ENCODE peak calls at places on chromosomes 1 and 21, in four cellular contexts. S is keratinocyte, O is heart right ventricle, C is brain microvascular endothelial cell. B is an unnamed sample.
A peak's percentile ranks its signal among the peaks of the same experiment; 100 is the strongest.

GRCh38 chr1:179707406-179707805 is 35.7 kb upstream of the FAM163A start:
- DNase-seq in C (no peak), S (no peak), O (no peak), B (no peak)

GRCh38 chr1:89608627-89609338 is 24.1 kb upstream of the LRRC8C start:
- DNase-seq in O (no peak), C (no peak), S (no peak), B (no peak)

GRCh38 chr1:9588551-9589143 is at the start of gene TMEM201:
- DNase-seq in S (no peak), O (peak; percentile 96), C (peak; percentile 85), B (peak; percentile 22)

GRCh38 chr1:161223805-161224694 is 622 bp upstream of the APOA2 start:
- DNase-seq in S (no peak), O (no peak), C (no peak), B (no peak)

GRCh38 chr1:61921435-61921834 is 179.2 kb downstream of the PATJ start:
- DNase-seq in S (no peak), O (no peak), C (peak; percentile 11), B (no peak)

GRCh38 chr1:151680812-151681211 is 35.8 kb downstream of the CELF3 start:
- DNase-seq in O (no peak), S (peak; percentile 15), C (peak; percentile 78), B (peak; percentile 45)

GRCh38 chr1:170537798-170538503 is 6.0 kb downstream of the GORAB start:
- DNase-seq in S (no peak), C (peak; percentile 6), O (no peak), B (no peak)

GRCh38 chr1:159800177-159800935 is 1.8 kb upstream of the FCRL6 start:
- DNase-seq in O (no peak), C (no peak), S (no peak), B (no peak)

GRCh38 chr1:156090822-156091188 is 8.5 kb upstream of the MEX3A start:
- DNase-seq in O (peak; percentile 87), C (peak; percentile 59), S (peak; percentile 58), B (no peak)

GRCh38 chr1:207389728-207390464 is 64.2 kb upstream of the CR2 start:
- DNase-seq in O (no peak), C (peak; percentile 29), S (peak; percentile 69), B (peak; percentile 77)

GRCh38 chr1:12206792-12207424 is 22.9 kb upstream of the VPS13D start:
- DNase-seq in C (no peak), O (no peak), S (no peak), B (no peak)

GRCh38 chr1:208174736-208175507 is 69.3 kb downstream of the PLXNA2 start:
- DNase-seq in O (no peak), S (no peak), C (peak; percentile 68), B (no peak)

GRCh38 chr1:1543706-1544099 is 3.3 kb upstream of the TMEM240 start:
- DNase-seq in O (peak; percentile 80), C (no peak), S (no peak), B (no peak)

GRCh38 chr1:85224734-85225623 is 24.2 kb upstream of the SYDE2 start:
- DNase-seq in C (no peak), S (no peak), O (peak; percentile 27), B (peak; percentile 33)

GRCh38 chr1:44924835-44925464 is 61.4 kb downstream of the EIF2B3 start:
- DNase-seq in O (no peak), C (peak; percentile 87), S (no peak), B (no peak)

GRCh38 chr1:172909606-172910326 is 141.0 kb downstream of the TNFSF18 start:
- DNase-seq in O (no peak), S (no peak), C (peak; percentile 92), B (no peak)

GRCh38 chr1:13817906-13818305 is 117.9 kb downstream of the PRDM2 start:
- DNase-seq in C (no peak), O (no peak), S (no peak), B (no peak)

GRCh38 chr1:59682405-59683080 is 132.2 kb upstream of the HOOK1 start:
- DNase-seq in C (peak; percentile 27), S (no peak), O (no peak), B (no peak)

GRCh38 chr1:195664628-195665027 is 943.6 kb downstream of the KCNT2 start:
- DNase-seq in S (no peak), O (no peak), C (no peak), B (no peak)

GRCh38 chr21:27300770-27301169 is 333.9 kb upstream of the ADAMTS5 start:
- DNase-seq in S (no peak), C (no peak), O (no peak), B (no peak)

GRCh38 chr1:215076312-215076711 is 6.2 kb upstream of the KCNK2 start:
- DNase-seq in O (no peak), C (peak; percentile 45), S (peak; percentile 2), B (peak; percentile 16)

GRCh38 chr21:14492890-14493289 is 53.2 kb downstream of the SAMSN1 start:
- DNase-seq in S (no peak), O (no peak), C (no peak), B (no peak)

GRCh38 chr1:1066403-1067283 is 7.5 kb downstream of the RNF223 start:
- DNase-seq in C (no peak), S (no peak), O (no peak), B (no peak)

GRCh38 chr1:14778882-14779594 is 180.6 kb downstream of the KAZN start:
- DNase-seq in S (no peak), O (peak; percentile 25), C (peak; percentile 12), B (no peak)

GRCh38 chr1:30527511-30528140 is 195.8 kb downstream of the MATN1 start:
- DNase-seq in C (no peak), O (peak; percentile 56), S (no peak), B (no peak)

GRCh38 chr1:30524840-30525617 is 198.4 kb downstream of the MATN1 start:
- DNase-seq in O (no peak), S (no peak), C (no peak), B (no peak)

GRCh38 chr1:30525980-30526651 is 197.3 kb downstream of the MATN1 start:
- DNase-seq in C (peak; percentile 82), O (peak; percentile 35), S (no peak), B (no peak)

GRCh38 chr1:30526652-30527345 is 196.6 kb downstream of the MATN1 start:
- DNase-seq in O (no peak), C (no peak), S (no peak), B (no peak)

GRCh38 chr1:30525631-30525979 is 197.8 kb downstream of the MATN1 start:
- DNase-seq in C (no peak), O (no peak), S (no peak), B (no peak)
- H3K27ac ChIP-seq in C (peak overlapping the region; percentile 14), O (peak overlapping the region; percentile 86), S (no peak overlapping the region), B (peak overlapping the region; percentile 25)

DNA sequence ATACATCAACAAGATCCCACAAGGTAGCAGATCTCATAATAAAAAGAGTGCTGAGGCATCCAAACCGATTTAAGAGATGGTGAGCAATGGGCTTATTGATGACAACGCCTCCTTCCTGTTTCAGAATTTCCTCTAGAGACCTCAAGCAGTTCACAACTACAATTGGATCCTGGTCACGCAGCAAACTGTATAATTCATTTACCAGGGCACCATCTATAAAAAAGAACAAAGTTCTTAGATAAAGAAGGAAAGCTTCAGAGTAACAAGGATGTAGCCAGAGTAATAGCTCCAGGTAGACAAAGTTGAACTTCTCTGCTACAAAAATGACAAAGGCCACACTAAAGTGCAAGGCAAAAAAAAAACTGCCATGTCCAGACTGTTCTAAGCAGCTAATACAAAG is 3.4 kb downstream of the AP4B1 start:
- DNase-seq in S (no peak), C (no peak), O (no peak), B (no peak)
- H3K27ac ChIP-seq in S (no peak overlapping the region), C (no peak overlapping the region), O (no peak overlapping the region), B (no peak overlapping the region)

DNA sequence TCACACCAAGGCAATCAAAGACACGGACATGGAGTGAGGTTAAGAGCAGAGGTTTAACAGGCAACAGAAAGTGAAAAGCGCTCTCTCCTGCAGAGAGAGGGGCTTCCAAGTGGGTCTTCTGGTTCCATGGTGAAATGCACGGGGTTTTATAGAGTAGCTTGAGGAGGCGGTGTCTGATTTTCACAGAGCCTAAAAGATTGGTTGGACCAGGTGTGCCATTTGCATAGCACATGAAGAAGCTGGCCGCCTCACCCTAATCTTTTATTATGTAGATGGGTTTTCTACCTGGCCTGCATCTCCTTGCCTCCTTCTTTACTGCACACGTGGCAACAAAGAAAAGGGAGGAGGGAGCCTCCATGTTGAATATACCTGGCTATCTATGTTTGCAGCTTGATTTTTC is 197.3 kb downstream of the RYR2 start:
- DNase-seq in C (no peak), S (no peak), O (no peak), B (no peak)
- H3K27ac ChIP-seq in C (no peak overlapping the region), S (no peak overlapping the region), O (no peak overlapping the region), B (no peak overlapping the region)

GRCh38 chr21:43986544-43987451 is 25.3 kb upstream of the TRAPPC10 start:
- DNase-seq in O (no peak), S (no peak), C (no peak), B (no peak)
- H3K27ac ChIP-seq in O (peak overlapping the region; percentile 56), S (no peak overlapping the region), C (no peak overlapping the region), B (no peak overlapping the region)

B was measured in epithelial cell of prostate.